ENCODE peak calls at places on chromosome 20, in four cellular contexts. One of them, this sample, is unnamed.
A peak's percentile ranks its signal among the peaks of the same experiment; 100 is the strongest.

GRCh38 chr20:1897486-1897885 is 2.3 kb downstream of the SIRPA start:
- DNase-seq in CD8-positive, alpha-beta T cell: no peak
- DNase-seq in A549: peak; percentile 47
- DNase-seq in GM23248: peak; percentile 61
- DNase-seq in this sample: no peak

GRCh38 chr20:12207875-12208274 is 290.2 kb downstream of the BTBD3 start:
- DNase-seq in CD8-positive, alpha-beta T cell: no peak
- DNase-seq in A549: peak; percentile 45
- DNase-seq in GM23248: peak; percentile 32
- DNase-seq in this sample: peak; percentile 44

GRCh38 chr20:59749293-59749680 is 144.9 kb downstream of the PHACTR3 start:
- DNase-seq in CD8-positive, alpha-beta T cell: no peak
- DNase-seq in A549: no peak
- DNase-seq in GM23248: peak; percentile 96
- DNase-seq in this sample: no peak

GRCh38 chr20:48760403-48760889 is 67.4 kb downstream of the PREX1 start:
- DNase-seq in CD8-positive, alpha-beta T cell: peak; percentile 84
- DNase-seq in A549: no peak
- DNase-seq in GM23248: peak; percentile 51
- DNase-seq in this sample: no peak

GRCh38 chr20:4322499-4322898 is 307.1 kb upstream of the RNF24 start:
- DNase-seq in CD8-positive, alpha-beta T cell: no peak
- DNase-seq in A549: no peak
- DNase-seq in GM23248: peak; percentile 37
- DNase-seq in this sample: peak; percentile 14

GRCh38 chr20:47502271-47502730 is 614 bp downstream of the NCOA3 start:
- DNase-seq in CD8-positive, alpha-beta T cell: no peak
- DNase-seq in A549: no peak
- DNase-seq in GM23248: peak; percentile 54
- DNase-seq in this sample: no peak

GRCh38 chr20:61934716-61935530 is 130.8 kb downstream of the TAF4 start:
- DNase-seq in CD8-positive, alpha-beta T cell: no peak
- DNase-seq in A549: no peak
- DNase-seq in GM23248: peak; percentile 73
- DNase-seq in this sample: peak; percentile 34

GRCh38 chr20:9015984-9016324 is 52.9 kb upstream of the PLCB4 start:
- DNase-seq in CD8-positive, alpha-beta T cell: no peak
- DNase-seq in A549: peak; percentile 72
- DNase-seq in GM23248: peak; percentile 56
- DNase-seq in this sample: peak; percentile 58

GRCh38 chr20:58514321-58515239 is 619 bp downstream of the APCDD1L start:
- DNase-seq in CD8-positive, alpha-beta T cell: no peak
- DNase-seq in A549: no peak
- DNase-seq in GM23248: peak; percentile 56
- DNase-seq in this sample: peak; percentile 39

GRCh38 chr20:45017859-45018258 is 51.5 kb downstream of the STK4 start:
- DNase-seq in CD8-positive, alpha-beta T cell: no peak
- DNase-seq in A549: no peak
- DNase-seq in GM23248: no peak
- DNase-seq in this sample: no peak

GRCh38 chr20:43938932-43939761 is 24.5 kb downstream of the TOX2 start:
- DNase-seq in CD8-positive, alpha-beta T cell: no peak
- DNase-seq in A549: peak; percentile 81
- DNase-seq in GM23248: peak; percentile 100
- DNase-seq in this sample: peak; percentile 92

GRCh38 chr20:59151391-59151790 is 12.2 kb upstream of the ZNF831 start:
- DNase-seq in CD8-positive, alpha-beta T cell: peak; percentile 45
- DNase-seq in A549: no peak
- DNase-seq in GM23248: no peak
- DNase-seq in this sample: no peak

GRCh38 chr20:37356961-37357371 is 11.0 kb downstream of the SRC start:
- DNase-seq in CD8-positive, alpha-beta T cell: no peak
- DNase-seq in A549: no peak
- DNase-seq in GM23248: no peak
- DNase-seq in this sample: no peak

GRCh38 chr20:43438578-43439316 is 18.9 kb upstream of the SRSF6 start:
- DNase-seq in CD8-positive, alpha-beta T cell: no peak
- DNase-seq in A549: no peak
- DNase-seq in GM23248: no peak
- DNase-seq in this sample: peak; percentile 22

GRCh38 chr20:50513169-50514034 is 3.2 kb downstream of the PTPN1 start:
- DNase-seq in CD8-positive, alpha-beta T cell: no peak
- DNase-seq in A549: no peak
- DNase-seq in GM23248: peak; percentile 87
- DNase-seq in this sample: no peak

GRCh38 chr20:45032781-45033180 is 66.5 kb downstream of the STK4 start:
- DNase-seq in CD8-positive, alpha-beta T cell: no peak
- DNase-seq in A549: no peak
- DNase-seq in GM23248: peak; percentile 29
- DNase-seq in this sample: no peak

GRCh38 chr20:61014486-61014885 is 237.6 kb upstream of the CDH4 start:
- DNase-seq in CD8-positive, alpha-beta T cell: no peak
- DNase-seq in A549: no peak
- DNase-seq in GM23248: no peak
- DNase-seq in this sample: no peak

GRCh38 chr20:58084966-58085365 is 143.5 kb downstream of the ANKRD60 start:
- DNase-seq in CD8-positive, alpha-beta T cell: no peak
- DNase-seq in A549: peak; percentile 44
- DNase-seq in GM23248: peak; percentile 46
- DNase-seq in this sample: no peak

GRCh38 chr20:2757001-2757400 is 43.4 kb downstream of the CPXM1 start:
- DNase-seq in CD8-positive, alpha-beta T cell: no peak
- DNase-seq in A549: no peak
- DNase-seq in GM23248: no peak
- DNase-seq in this sample: no peak

GRCh38 chr20:35497320-35497719 is 32.1 kb downstream of the C20orf173 start:
- DNase-seq in CD8-positive, alpha-beta T cell: no peak
- DNase-seq in A549: no peak
- DNase-seq in GM23248: no peak
- DNase-seq in this sample: no peak
- H3K4me1 ChIP-seq in CD8-positive, alpha-beta T cell: peaks cover 18% of the 10 kb centered on the region
- H3K4me1 ChIP-seq in A549: no peaks in the 10 kb centered on the region
- H3K4me1 ChIP-seq in GM23248: no peaks in the 10 kb centered on the region
- H3K4me1 ChIP-seq in this sample: no peaks in the 10 kb centered on the region

DNA sequence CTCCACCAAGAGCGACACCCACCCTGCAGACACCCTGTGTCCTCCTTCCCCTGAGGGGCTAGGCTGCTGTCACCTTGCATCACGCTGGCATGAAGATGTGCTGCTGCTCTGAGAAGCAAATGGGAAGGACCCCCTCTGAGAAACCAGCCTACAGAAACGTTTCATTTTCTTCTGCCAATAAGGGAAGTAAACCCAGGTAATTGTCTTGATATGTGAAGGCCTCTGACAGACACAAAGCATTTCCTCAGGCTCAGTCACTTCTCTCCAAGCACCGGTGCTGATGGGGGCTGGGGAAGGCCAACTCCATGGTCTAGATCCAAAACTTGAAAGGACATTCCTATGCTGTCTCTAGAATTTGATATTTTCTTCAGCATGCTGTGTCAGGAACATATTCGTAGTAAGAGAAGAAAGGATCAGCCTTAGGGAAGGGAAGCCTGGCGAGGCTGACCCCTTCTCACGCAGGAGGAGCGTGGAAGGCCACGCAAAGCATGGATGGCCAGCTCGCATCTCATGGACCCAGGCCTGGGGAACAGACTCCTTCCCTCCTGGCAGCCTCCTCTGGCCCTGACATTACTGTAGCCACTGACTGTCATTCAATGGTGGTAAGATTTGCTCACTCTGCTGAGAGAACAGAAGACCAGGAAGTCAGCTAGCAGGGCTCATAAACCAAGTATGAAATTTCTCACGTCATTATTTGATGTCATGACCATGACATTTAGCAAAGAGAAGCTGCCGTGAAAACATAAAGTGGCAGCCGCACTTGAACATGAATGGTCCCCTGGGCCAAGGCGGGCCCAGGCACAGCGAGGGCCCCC is 20.4 kb downstream of the ACSS1 start:
- DNase-seq in CD8-positive, alpha-beta T cell: no peak
- DNase-seq in A549: no peak
- DNase-seq in GM23248: no peak
- DNase-seq in this sample: no peak
- H3K4me1 ChIP-seq in CD8-positive, alpha-beta T cell: peaks cover 64% of the 10 kb centered on the region
- H3K4me1 ChIP-seq in A549: no peaks in the 10 kb centered on the region
- H3K4me1 ChIP-seq in GM23248: peaks cover 20% of the 10 kb centered on the region
- H3K4me1 ChIP-seq in this sample: peaks cover 18% of the 10 kb centered on the region

DNA sequence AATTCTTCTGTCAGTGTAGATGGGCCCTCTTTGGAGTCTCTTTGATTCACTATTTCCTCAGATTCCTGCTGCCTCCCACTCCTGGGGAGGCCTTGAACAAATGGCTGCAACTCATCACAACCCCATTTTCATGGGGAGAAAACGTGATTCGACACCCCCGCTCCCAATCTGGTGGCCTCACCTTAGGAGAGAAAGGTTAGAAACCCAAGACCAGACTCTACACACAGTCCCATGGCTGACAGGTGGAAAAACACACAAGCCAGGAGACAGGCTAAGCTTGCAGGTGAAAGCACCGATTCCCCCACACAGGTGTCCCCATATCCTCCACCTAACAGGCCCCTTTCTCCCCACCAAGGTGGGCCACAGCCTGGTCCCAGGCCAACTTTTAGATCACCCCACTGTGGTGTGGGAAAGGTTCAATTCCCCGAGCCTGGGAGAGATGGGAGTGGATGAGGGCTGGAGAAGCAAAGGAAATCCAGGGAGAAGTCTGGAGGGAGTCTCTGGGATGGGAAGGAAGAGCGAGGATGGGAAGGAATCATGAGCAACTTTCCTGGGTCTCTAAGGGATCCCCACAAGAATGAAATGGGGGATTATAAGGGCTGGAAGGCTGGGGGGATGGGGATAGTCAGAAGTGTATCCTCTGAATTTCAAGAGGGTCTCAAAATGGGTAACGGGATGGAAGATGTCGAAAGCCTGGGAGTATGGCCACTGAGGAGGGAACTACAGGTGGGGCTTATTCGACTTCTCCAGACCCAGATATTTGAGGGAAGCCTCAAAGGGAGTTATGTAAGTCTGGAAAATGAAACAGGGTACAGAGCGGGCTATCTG is 946 bp downstream of the PLAGL2 start:
- DNase-seq in CD8-positive, alpha-beta T cell: no peak
- DNase-seq in A549: no peak
- DNase-seq in GM23248: peak; percentile 33
- DNase-seq in this sample: no peak
- H3K4me1 ChIP-seq in CD8-positive, alpha-beta T cell: peaks cover 53% of the 10 kb centered on the region
- H3K4me1 ChIP-seq in A549: peaks cover 30% of the 10 kb centered on the region
- H3K4me1 ChIP-seq in GM23248: peaks cover 39% of the 10 kb centered on the region
- H3K4me1 ChIP-seq in this sample: peaks cover 16% of the 10 kb centered on the region

GRCh38 chr20:53929399-53929798 is 141.0 kb downstream of the BCAS1 start:
- DNase-seq in CD8-positive, alpha-beta T cell: no peak
- DNase-seq in A549: no peak
- DNase-seq in GM23248: no peak
- DNase-seq in this sample: no peak

GRCh38 chr20:53925651-53926401 is 144.6 kb downstream of the BCAS1 start:
- DNase-seq in CD8-positive, alpha-beta T cell: no peak
- DNase-seq in A549: no peak
- DNase-seq in GM23248: no peak
- DNase-seq in this sample: no peak

GRCh38 chr20:53929974-53930650 is 140.3 kb downstream of the BCAS1 start:
- DNase-seq in CD8-positive, alpha-beta T cell: no peak
- DNase-seq in A549: no peak
- DNase-seq in GM23248: no peak
- DNase-seq in this sample: no peak

GRCh38 chr20:53926428-53927028 is 143.9 kb downstream of the BCAS1 start:
- DNase-seq in CD8-positive, alpha-beta T cell: no peak
- DNase-seq in A549: peak; percentile 90
- DNase-seq in GM23248: peak; percentile 99
- DNase-seq in this sample: peak; percentile 66

DNA sequence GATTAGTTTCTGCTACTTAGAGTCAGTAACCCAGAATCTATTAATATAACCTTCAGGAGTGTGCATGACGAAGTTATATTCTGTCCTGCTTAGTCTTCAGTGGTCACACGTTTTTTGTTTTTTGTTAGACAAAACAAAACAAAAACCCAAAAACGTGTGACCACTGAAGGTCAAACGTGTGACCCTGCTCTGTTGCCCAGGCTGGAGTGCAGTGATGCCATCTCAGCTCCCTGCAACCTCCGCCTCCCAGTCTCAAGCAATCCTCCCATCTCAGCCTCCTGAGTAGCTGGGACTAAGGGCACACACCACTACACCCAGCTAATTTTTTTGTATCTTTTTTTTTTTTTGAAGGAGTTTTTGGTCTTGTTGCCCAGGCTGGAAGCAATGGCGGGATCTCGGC is 142.4 kb downstream of the BCAS1 start:
- DNase-seq in CD8-positive, alpha-beta T cell: no peak
- DNase-seq in A549: no peak
- DNase-seq in GM23248: no peak
- DNase-seq in this sample: no peak
- H3K4me1 ChIP-seq in CD8-positive, alpha-beta T cell: peaks cover 4% of the 10 kb centered on the region
- H3K4me1 ChIP-seq in A549: peaks cover 31% of the 10 kb centered on the region
- H3K4me1 ChIP-seq in GM23248: peaks cover 30% of the 10 kb centered on the region
- H3K4me1 ChIP-seq in this sample: peaks cover 23% of the 10 kb centered on the region

DNA sequence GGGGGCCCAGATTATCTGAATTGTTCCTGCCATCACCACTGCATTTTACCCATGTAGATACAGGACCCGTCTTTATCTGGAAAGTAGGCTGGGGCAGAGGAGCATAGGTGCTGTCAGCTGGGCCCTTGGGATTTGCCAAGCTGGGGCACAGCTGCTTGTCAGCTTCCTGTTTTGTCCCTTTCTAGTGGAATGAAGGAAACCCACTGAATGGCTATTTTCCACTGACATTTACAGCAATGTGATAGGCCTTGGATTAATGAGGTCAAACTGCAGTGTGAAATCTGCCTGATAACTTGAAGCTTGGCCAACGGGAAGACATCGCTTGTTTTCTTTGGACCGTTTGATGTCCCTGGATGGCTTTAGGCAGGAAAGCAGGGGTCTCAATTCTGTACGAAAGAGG is 6.7 kb downstream of the PPP1R16B start:
- DNase-seq in CD8-positive, alpha-beta T cell: no peak
- DNase-seq in A549: no peak
- DNase-seq in GM23248: no peak
- DNase-seq in this sample: no peak
- H3K4me1 ChIP-seq in CD8-positive, alpha-beta T cell: peaks cover 41% of the 10 kb centered on the region
- H3K4me1 ChIP-seq in A549: peaks cover 6% of the 10 kb centered on the region
- H3K4me1 ChIP-seq in GM23248: no peaks in the 10 kb centered on the region
- H3K4me1 ChIP-seq in this sample: no peaks in the 10 kb centered on the region

DNA sequence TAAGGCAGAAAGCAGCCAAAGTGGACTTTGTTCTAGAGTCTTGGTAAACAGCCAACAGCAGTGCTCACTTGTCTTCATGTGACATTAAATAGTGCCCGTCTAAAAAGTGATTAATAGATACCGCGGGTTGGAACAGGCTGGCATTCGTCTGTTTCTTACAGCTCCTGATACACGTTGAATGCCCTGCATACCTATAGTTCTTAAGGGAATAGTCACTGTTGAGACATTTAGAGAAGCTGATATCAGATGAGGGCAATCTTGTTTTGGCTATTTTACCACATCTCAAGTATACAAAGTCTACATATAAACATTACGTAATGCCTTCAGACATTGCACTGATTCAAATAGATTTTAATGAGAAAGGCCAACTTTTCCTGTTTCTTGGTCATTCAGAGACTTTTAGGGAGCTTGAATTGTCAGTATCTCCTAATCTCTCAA is 374.9 kb upstream of the FLRT3 start:
- DNase-seq in CD8-positive, alpha-beta T cell: no peak
- DNase-seq in A549: peak; percentile 90
- DNase-seq in GM23248: peak; percentile 41
- DNase-seq in this sample: peak; percentile 48
- H3K4me1 ChIP-seq in CD8-positive, alpha-beta T cell: no peaks in the 10 kb centered on the region
- H3K4me1 ChIP-seq in A549: peaks cover 73% of the 10 kb centered on the region
- H3K4me1 ChIP-seq in GM23248: peaks cover 13% of the 10 kb centered on the region
- H3K4me1 ChIP-seq in this sample: peaks cover 11% of the 10 kb centered on the region